ENCODE peak calls at places on chromosomes 2 and 18, in five cellular contexts. B, T, J, F and N are unnamed samples.

GRCh38 chr2:44549856-44550255 is 188.1 kb downstream of the CAMKMT start:
- DNase-seq in B (no peak), J (no peak), F (no peak), T (no peak), N (no peak)

GRCh38 chr18:6056171-6056932 is 161.0 kb upstream of the TMEM200C start:
- DNase-seq in J (no peak), B (no peak), F (no peak), T (no peak), N (no peak)

GRCh38 chr2:44016282-44016681 is 20.5 kb upstream of the LRPPRC start:
- DNase-seq in T (peak; percentile 14), F (no peak), J (no peak), B (no peak), N (no peak)

GRCh38 chr2:15334650-15335326 is 226.3 kb downstream of the NBAS start:
- DNase-seq in T (no peak), J (no peak), F (no peak), B (no peak), N (no peak)

GRCh38 chr2:218272531-218273212 is 2.4 kb downstream of the PNKD start:
- DNase-seq in F (peak; percentile 94), B (peak; percentile 69), T (peak; percentile 98), J (peak; percentile 84), N (peak; percentile 59)

GRCh38 chr2:7102831-7103230 is 185.6 kb downstream of the RNF144A start:
- DNase-seq in T (no peak), F (no peak), B (no peak), J (no peak), N (no peak)

GRCh38 chr2:238714038-238714528 is 133.8 kb upstream of the TWIST2 start:
- DNase-seq in F (no peak), B (no peak), T (no peak), J (no peak), N (no peak)

GRCh38 chr18:34772887-34773286 is 62.8 kb downstream of the DTNA start:
- DNase-seq in B (no peak), F (no peak), T (no peak), J (no peak), N (no peak)

GRCh38 chr2:1741851-1742250 is 2.5 kb downstream of the PXDN start:
- DNase-seq in T (no peak), B (no peak), J (no peak), F (peak; percentile 69), N (no peak)

GRCh38 chr2:133235959-133236358 is 332.3 kb downstream of the NCKAP5 start:
- DNase-seq in J (no peak), T (no peak), F (no peak), B (no peak), N (no peak)

GRCh38 chr2:138403431-138403927 is 98.1 kb upstream of the SPOPL start:
- DNase-seq in J (no peak), F (no peak), B (no peak), T (no peak), N (no peak)

GRCh38 chr2:193542762-193543161 is 1348.0 kb upstream of the TMEFF2 start:
- DNase-seq in J (no peak), B (no peak), F (no peak), T (no peak), N (no peak)

GRCh38 chr2:38187416-38188127 is 111.6 kb upstream of the CYP1B1 start:
- DNase-seq in B (no peak), F (no peak), J (no peak), T (no peak), N (no peak)

GRCh38 chr2:37590119-37590571 is 81.3 kb downstream of the CDC42EP3 start:
- DNase-seq in F (no peak), T (no peak), J (no peak), B (no peak), N (no peak)

GRCh38 chr2:127605691-127606277 is 40.2 kb upstream of the GPR17 start:
- DNase-seq in T (no peak), B (no peak), J (no peak), F (no peak), N (no peak)

GRCh38 chr2:17000083-17000482 is 334.4 kb upstream of the CYRIA start:
- DNase-seq in F (no peak), T (no peak), J (no peak), B (no peak), N (no peak)

GRCh38 chr2:85802337-85803103 is 48.7 kb downstream of the ATOH8 start:
- DNase-seq in B (no peak), J (no peak), T (no peak), F (no peak), N (no peak)

GRCh38 chr2:209426432-209426831 is 2.6 kb downstream of the MAP2 start:
- DNase-seq in T (no peak), J (no peak), B (no peak), F (no peak), N (no peak)

GRCh38 chr2:205187731-205188130 is 494.6 kb upstream of the NRP2 start:
- DNase-seq in B (no peak), F (no peak), J (no peak), T (no peak), N (no peak)

GRCh38 chr2:233690444-233690843 is 2.2 kb upstream of the UGT1A6 start:
- DNase-seq in B (no peak), T (no peak), J (no peak), F (no peak), N (no peak)

GRCh38 chr18:76491436-76491800 is 3.6 kb downstream of the ZNF516 start:
- DNase-seq in F (peak; percentile 94), J (no peak), T (peak; percentile 69), B (peak; percentile 37), N (peak; percentile 42)

GRCh38 chr2:27831279-27832050 is 58.7 kb downstream of the RBKS start:
- DNase-seq in F (no peak), T (no peak), J (no peak), B (no peak), N (no peak)

GRCh38 chr2:240852671-240853314 is 15.8 kb upstream of the AGXT start:
- DNase-seq in T (no peak), F (peak; percentile 73), J (no peak), B (no peak), N (no peak)

GRCh38 chr2:188788621-188789020 is 185.6 kb upstream of the COL3A1 start:
- DNase-seq in B (no peak), T (no peak), J (peak; percentile 15), F (no peak), N (no peak)

GRCh38 chr2:1818404-1818803 is 74.1 kb upstream of the PXDN start:
- DNase-seq in T (no peak), J (no peak), F (no peak), B (no peak), N (no peak)

GRCh38 chr2:37616674-37616999 is 54.8 kb downstream of the CDC42EP3 start:
- DNase-seq in J (no peak), B (no peak), F (no peak), T (no peak), N (no peak)

GRCh38 chr2:63827749-63828148 is 13.9 kb upstream of the UGP2 start:
- DNase-seq in F (no peak), J (no peak), T (no peak), B (no peak), N (no peak)

GRCh38 chr2:139478191-139478914 is 698.2 kb upstream of the NXPH2 start:
- DNase-seq in F (no peak), B (no peak), J (no peak), T (no peak), N (no peak)

GRCh38 chr18:23134780-23135678 is at the start of gene CABLES1:
- DNase-seq in T (peak; percentile 66), F (peak; percentile 85), B (no peak), J (no peak), N (no peak)